ENCODE peak calls at places on chromosomes 13 and 19, in nine cellular contexts. N is CD8-positive, alpha-beta T cell; B is tibial artery; P is mesenchymal stem cell; O is heart right ventricle; S is psoas muscle; U is kidney; F is upper lobe of right lung; X is CD8-positive, alpha-beta memory T cell. M is an unnamed sample. For H3K4me1, the result is how much of the 10 kb centered on the place peaks cover.

GRCh38 chr19:57002765-57003164 is 117.0 kb upstream of the USP29 start:
- DNase-seq in N (no peak), B (no peak), P (no peak), O (no peak), S (no peak), U (no peak), F (no peak), X (no peak), M (peak)

GRCh38 chr19:48970139-48970766 is 5.1 kb downstream of the FTL start:
- DNase-seq in N (no peak), B (no peak), P (peak), O (no peak), S (no peak), U (no peak), F (peak), X (no peak), M (no peak)

GRCh38 chr19:49771674-49772139 is 4.9 kb downstream of the AP2A1 start:
- DNase-seq in N (no peak), B (no peak), P (no peak), O (no peak), S (no peak), U (no peak), F (no peak), X (no peak), M (no peak)

GRCh38 chr13:41564046-41564445 is 106.7 kb downstream of the RGCC start:
- DNase-seq in N (no peak), B (no peak), P (no peak), O (no peak), S (no peak), U (no peak), F (no peak), X (no peak), M (no peak)

GRCh38 chr13:46341112-46341711 is 45.8 kb downstream of the RUBCNL start:
- DNase-seq in N (no peak), B (no peak), P (peak), O (no peak), S (no peak), U (no peak), F (no peak), X (no peak), M (no peak)

GRCh38 chr13:47005761-47006414 is 109.0 kb upstream of the HTR2A start:
- DNase-seq in N (no peak), B (no peak), P (no peak), O (no peak), S (no peak), U (no peak), F (no peak), X (no peak), M (no peak)

GRCh38 chr13:26007774-26008173 is 44.0 kb downstream of the SHISA2 start:
- DNase-seq in N (no peak), B (no peak), P (peak), O (no peak), S (no peak), U (no peak), F (no peak), X (no peak), M (no peak)

GRCh38 chr13:98959299-98959698 is 18.6 kb downstream of the DOCK9 start:
- DNase-seq in N (no peak), B (no peak), P (no peak), O (no peak), S (no peak), U (no peak), F (no peak), X (no peak), M (no peak)

GRCh38 chr13:94860981-94861407 is 148.6 kb upstream of the SOX21 start:
- DNase-seq in N (no peak), B (peak), P (peak), O (no peak), S (no peak), U (no peak), F (no peak), X (no peak), M (no peak)

GRCh38 chr19:13995017-13995728 is 10.9 kb downstream of the RFX1 start:
- DNase-seq in N (no peak), B (peak), P (no peak), O (peak), S (peak), U (peak), F (no peak), X (no peak), M (no peak)

GRCh38 chr19:10872551-10873107 is 1.3 kb downstream of the CARM1 start:
- DNase-seq in N (no peak), B (no peak), P (no peak), O (no peak), S (no peak), U (no peak), F (no peak), X (no peak), M (no peak)

GRCh38 chr19:49567722-49568454 is 12.5 kb downstream of the NOSIP start:
- DNase-seq in N (peak), B (no peak), P (no peak), O (no peak), S (no peak), U (no peak), F (no peak), X (peak), M (no peak)

GRCh38 chr13:38264363-38265134 is 85.1 kb upstream of the UFM1 start:
- DNase-seq in N (no peak), B (no peak), P (no peak), O (no peak), S (no peak), U (no peak), F (no peak), X (no peak), M (no peak)

GRCh38 chr13:76523740-76524382 is 362.3 kb downstream of the KCTD12 start:
- DNase-seq in N (no peak), B (no peak), P (no peak), O (no peak), S (no peak), U (no peak), F (no peak), X (no peak), M (no peak)

GRCh38 chr13:36718686-36719085 is 44.9 kb downstream of the SERTM1 start:
- DNase-seq in N (no peak), B (no peak), P (no peak), O (no peak), S (no peak), U (no peak), F (no peak), X (no peak), M (no peak)

GRCh38 chr13:64640002-64640401 is 2590.1 kb downstream of the PCDH9 start:
- DNase-seq in N (no peak), B (no peak), P (peak), O (no peak), S (no peak), U (no peak), F (no peak), X (no peak), M (no peak)

GRCh38 chr13:79995334-79995733 is 345.6 kb downstream of the SPRY2 start:
- DNase-seq in N (no peak), B (no peak), P (peak), O (no peak), S (no peak), U (no peak), F (no peak), X (no peak), M (no peak)

GRCh38 chr19:44258139-44258538 is 1.5 kb upstream of the ZNF233 start:
- DNase-seq in N (no peak), B (no peak), P (no peak), O (no peak), S (no peak), U (no peak), F (no peak), X (no peak), M (no peak)

GRCh38 chr19:4058696-4059492 is 7.8 kb downstream of the ZBTB7A start:
- DNase-seq in N (no peak), B (no peak), P (no peak), O (no peak), S (no peak), U (peak), F (no peak), X (no peak), M (peak)
- H3K4me1 ChIP-seq in N (half or more), B (under half), P (half or more), O (half or more), S (half or more), U (under half), F (half or more), X (under half), M (half or more)

DNA sequence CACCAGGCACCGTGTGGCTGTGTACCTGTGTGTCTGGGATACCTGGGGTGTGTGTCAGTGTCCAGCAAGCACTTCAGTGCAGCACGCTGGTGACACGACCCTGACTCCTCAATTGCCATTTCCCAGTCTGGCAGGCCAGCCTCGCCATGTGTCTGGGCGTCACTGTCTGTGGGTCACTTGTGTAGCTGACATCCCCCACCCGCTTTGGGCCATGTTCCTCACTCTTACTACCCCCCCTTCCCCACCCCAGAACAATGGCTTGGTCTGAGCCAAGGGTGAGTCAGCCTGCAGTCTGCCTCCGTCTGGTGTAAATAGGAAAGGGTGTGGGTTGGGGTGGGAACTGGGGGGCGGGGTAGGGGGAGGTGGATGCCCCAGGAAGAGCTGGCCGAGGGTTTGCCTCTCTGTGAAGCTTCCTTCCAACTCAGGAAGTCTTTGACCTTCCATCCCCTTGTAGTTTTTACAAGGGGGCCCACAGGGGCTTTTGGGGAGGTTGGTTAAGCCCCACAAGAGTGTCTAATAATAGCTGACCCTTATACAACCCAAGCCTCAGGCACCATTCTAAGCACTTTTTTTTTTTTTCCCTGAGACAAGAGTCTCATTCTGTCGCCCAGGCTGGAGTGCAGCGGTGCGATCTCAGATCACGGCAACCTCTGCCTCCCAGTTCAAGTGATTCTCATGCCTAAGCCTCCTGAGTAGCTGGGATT is 17.6 kb downstream of the NOVA2 start:
- DNase-seq in N (no peak), B (peak), P (no peak), O (peak), S (peak), U (peak), F (no peak), X (no peak), M (peak)
- H3K4me1 ChIP-seq in N (under half), B (under half), P (under half), O (half or more), S (under half), U (under half), F (under half), X (under half), M (under half)

DNA sequence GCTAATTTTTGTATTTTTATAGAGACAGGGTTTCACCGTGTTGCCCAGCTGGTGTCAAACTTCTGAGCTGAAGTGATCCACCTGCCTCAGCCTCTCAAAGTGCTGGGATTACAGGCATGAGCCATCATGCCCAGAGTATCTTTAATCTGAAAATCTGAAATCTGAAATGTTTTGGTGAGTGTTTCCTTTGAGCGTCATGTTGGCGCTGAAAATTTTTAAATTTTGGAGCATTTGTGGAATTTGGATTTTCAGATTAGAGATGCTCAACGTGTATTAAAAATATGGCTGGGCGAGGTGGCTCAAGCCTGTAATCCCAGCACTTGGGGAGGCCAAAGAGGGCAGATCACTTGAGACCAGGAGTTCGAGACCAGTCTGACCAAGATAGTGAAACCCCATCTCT is 5.1 kb upstream of the CPAMD8 start:
- DNase-seq in N (no peak), B (no peak), P (no peak), O (no peak), S (no peak), U (no peak), F (no peak), X (no peak), M (no peak)
- H3K4me1 ChIP-seq in N (under half), B (under half), P (under half), O (under half), S (under half), U (under half), F (under half), X (under half), M (under half)

GRCh38 chr19:2460245-2460644 is 3.5 kb upstream of the LMNB2 start:
- DNase-seq in N (no peak), B (no peak), P (no peak), O (no peak), S (no peak), U (no peak), F (no peak), X (no peak), M (no peak)

GRCh38 chr19:2461751-2462634 is 5.2 kb upstream of the LMNB2 start:
- DNase-seq in N (peak), B (peak), P (peak), O (peak), S (peak), U (peak), F (peak), X (peak), M (no peak)

GRCh38 chr19:2458054-2458453 is 1.3 kb upstream of the LMNB2 start:
- DNase-seq in N (no peak), B (no peak), P (no peak), O (no peak), S (no peak), U (no peak), F (no peak), X (no peak), M (no peak)

GRCh38 chr19:2464389-2464788 is 7.6 kb upstream of the LMNB2 start:
- DNase-seq in N (no peak), B (no peak), P (no peak), O (no peak), S (no peak), U (no peak), F (no peak), X (no peak), M (no peak)

GRCh38 chr19:2462635-2463421 is 6.1 kb upstream of the LMNB2 start:
- DNase-seq in N (no peak), B (peak), P (peak), O (peak), S (peak), U (peak), F (peak), X (no peak), M (peak)
- H3K4me1 ChIP-seq in N (under half), B (under half), P (under half), O (under half), S (under half), U (under half), F (under half), X (under half), M (under half)

DNA sequence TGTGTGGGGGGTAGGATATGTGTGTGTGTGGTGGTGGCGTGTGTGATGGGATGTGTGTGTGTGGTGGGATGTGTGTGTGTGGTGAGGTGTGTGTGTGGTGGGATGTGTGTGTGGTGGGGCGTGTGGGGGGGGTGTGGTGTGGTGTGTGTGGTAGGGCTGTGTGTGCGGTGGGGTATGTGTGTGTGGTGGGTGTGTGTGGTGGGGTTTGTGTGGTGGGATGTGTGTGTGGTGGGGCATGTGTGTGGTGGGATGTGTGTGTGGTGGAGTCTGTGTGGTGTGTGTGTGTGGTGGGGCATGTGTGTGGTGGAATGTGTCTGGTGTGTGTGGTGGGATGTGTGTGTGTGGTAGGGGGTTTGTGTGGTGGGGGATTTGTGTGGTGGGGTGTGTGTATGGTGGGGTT is 41.2 kb upstream of the NPAS1 start:
- DNase-seq in N (no peak), B (no peak), P (no peak), O (no peak), S (no peak), U (no peak), F (no peak), X (no peak), M (no peak)
- H3K4me1 ChIP-seq in N (under half), B (under half), P (under half), O (half or more), S (half or more), U (half or more), F (half or more), X (under half), M (half or more)

GRCh38 chr13:110396476-110396875 is 89.4 kb downstream of the COL4A2 start:
- DNase-seq in N (no peak), B (no peak), P (no peak), O (no peak), S (no peak), U (no peak), F (no peak), X (no peak), M (no peak)
- H3K4me1 ChIP-seq in N (under half), B (under half), P (under half), O (half or more), S (under half), U (under half), F (under half), X (under half), M (half or more)

DNA sequence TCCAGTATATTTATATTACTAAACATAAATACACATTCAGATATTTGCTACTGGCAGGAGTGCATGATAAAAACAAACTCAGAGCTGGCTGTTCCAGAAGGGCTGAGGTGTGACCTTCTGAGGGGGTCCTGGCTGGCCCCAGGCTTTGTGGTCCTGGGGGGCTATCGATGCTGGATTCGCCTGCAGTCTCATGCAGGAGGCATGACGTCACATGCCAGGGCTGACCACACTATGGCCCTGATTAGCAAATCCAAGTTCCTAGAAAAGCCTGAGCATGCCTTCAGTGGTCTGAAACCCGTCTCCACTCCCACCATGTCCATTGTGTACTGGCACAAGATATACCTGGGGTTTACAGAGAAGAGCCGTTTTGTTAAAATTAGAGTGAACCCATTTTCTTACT is 97.9 kb downstream of the KL start:
- DNase-seq in N (no peak), B (no peak), P (no peak), O (no peak), S (no peak), U (no peak), F (no peak), X (no peak), M (no peak)
- H3K4me1 ChIP-seq in N (under half), B (under half), P (under half), O (under half), S (under half), U (under half), F (under half), X (under half), M (under half)

GRCh38 chr19:51364200-51365106 is 1.7 kb downstream of the ETFB start:
- DNase-seq in N (no peak), B (no peak), P (peak), O (no peak), S (no peak), U (no peak), F (no peak), X (no peak), M (no peak)

GRCh38 chr19:51366050-51366998 is at the start of gene ETFB:
- DNase-seq in N (peak), B (peak), P (peak), O (peak), S (peak), U (peak), F (peak), X (peak), M (peak)

GRCh38 chr19:51367565-51368365 is 1.0 kb downstream of the CLDND2 start:
- DNase-seq in N (peak), B (peak), P (peak), O (peak), S (peak), U (peak), F (peak), X (peak), M (peak)

GRCh38 chr19:51366999-51367564 is 894 bp upstream of the ETFB start:
- DNase-seq in N (no peak), B (peak), P (no peak), O (peak), S (peak), U (peak), F (peak), X (peak), M (no peak)

DNA sequence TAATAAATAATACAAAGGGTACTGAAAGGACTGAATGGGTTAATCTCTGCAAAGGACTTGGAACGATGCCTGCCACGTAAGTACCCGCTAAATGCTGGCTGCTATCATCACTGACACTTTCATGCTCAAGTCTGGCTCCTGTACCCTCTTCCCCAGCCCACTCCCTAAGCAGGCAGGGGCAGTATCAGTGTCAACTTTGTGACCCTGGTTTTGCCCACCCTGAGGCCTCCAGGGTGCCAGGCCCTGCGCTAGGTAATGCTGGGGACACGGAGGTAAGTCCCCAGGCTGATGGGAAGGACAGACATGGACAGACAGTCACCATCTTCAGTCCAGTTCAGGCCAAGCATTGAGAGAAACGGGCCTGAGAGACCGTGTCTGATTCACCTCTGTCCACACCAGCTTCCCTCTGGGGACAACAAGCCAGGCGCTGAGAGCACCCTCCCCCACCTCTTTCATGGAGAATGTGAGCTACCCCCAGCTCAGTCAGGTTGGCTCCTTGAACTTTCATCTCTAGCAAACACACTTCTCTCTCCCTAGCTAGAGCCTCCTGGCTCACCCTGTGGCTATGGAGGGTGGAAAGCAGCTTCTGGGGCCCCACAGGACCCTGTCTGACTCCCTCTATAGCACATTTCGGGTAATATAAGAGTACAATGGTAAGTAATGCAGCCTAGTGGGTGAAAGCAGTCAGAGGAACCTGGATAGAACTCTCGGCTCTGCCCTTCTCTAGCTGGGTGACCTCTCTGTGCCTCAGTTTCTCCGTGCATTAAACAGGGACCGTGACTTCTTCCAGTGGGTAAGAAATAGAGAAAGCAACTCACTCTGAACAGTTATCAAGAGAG is 758 bp downstream of the ETFB start:
- DNase-seq in N (no peak), B (peak), P (peak), O (no peak), S (peak), U (no peak), F (no peak), X (no peak), M (peak)
- H3K4me1 ChIP-seq in N (under half), B (under half), P (under half), O (under half), S (under half), U (under half), F (under half), X (under half), M (under half)

M was measured in sigmoid colon.